ENCODE peak calls at places on chromosomes 4 and X, in four cellular contexts. One of them, this sample, is unnamed.

GRCh38 chrX:76148011-76148665 is 24.7 kb upstream of the PBDC1 start:
- DNase-seq in tibial nerve: no peak
- DNase-seq in stimulated activated CD8-positive, alpha-beta memory T cell treated with anti-CD3 and anti-CD28 coated beads, Interleukin-2, amount 100 ng/mL, for 48 hours: no peak
- DNase-seq in T-helper 9 cell: no peak
- DNase-seq in this sample: no peak

GRCh38 chrX:104419211-104419610 is 146.8 kb upstream of the IL1RAPL2 start:
- DNase-seq in tibial nerve: no peak
- DNase-seq in stimulated activated CD8-positive, alpha-beta memory T cell treated with anti-CD3 and anti-CD28 coated beads, Interleukin-2, amount 100 ng/mL, for 48 hours: no peak
- DNase-seq in T-helper 9 cell: no peak
- DNase-seq in this sample: no peak

GRCh38 chrX:2427147-2427546 is 73.6 kb downstream of the DHRSX start:
- DNase-seq in tibial nerve: no peak
- DNase-seq in stimulated activated CD8-positive, alpha-beta memory T cell treated with anti-CD3 and anti-CD28 coated beads, Interleukin-2, amount 100 ng/mL, for 48 hours: no peak
- DNase-seq in T-helper 9 cell: no peak
- DNase-seq in this sample: no peak

GRCh38 chr4:26557164-26557563 is 26.7 kb upstream of the TBC1D19 start:
- DNase-seq in tibial nerve: no peak
- DNase-seq in stimulated activated CD8-positive, alpha-beta memory T cell treated with anti-CD3 and anti-CD28 coated beads, Interleukin-2, amount 100 ng/mL, for 48 hours: no peak
- DNase-seq in T-helper 9 cell: no peak
- DNase-seq in this sample: no peak

GRCh38 chrX:109199726-109200125 is 282.2 kb downstream of the GUCY2F start:
- DNase-seq in tibial nerve: no peak
- DNase-seq in stimulated activated CD8-positive, alpha-beta memory T cell treated with anti-CD3 and anti-CD28 coated beads, Interleukin-2, amount 100 ng/mL, for 48 hours: no peak
- DNase-seq in T-helper 9 cell: no peak
- DNase-seq in this sample: peak

GRCh38 chr4:40910706-40911105 is 161.0 kb downstream of the NSUN7 start:
- DNase-seq in tibial nerve: no peak
- DNase-seq in stimulated activated CD8-positive, alpha-beta memory T cell treated with anti-CD3 and anti-CD28 coated beads, Interleukin-2, amount 100 ng/mL, for 48 hours: no peak
- DNase-seq in T-helper 9 cell: no peak
- DNase-seq in this sample: no peak

GRCh38 chrX:133005038-133005437 is 46.6 kb upstream of the HS6ST2 start:
- DNase-seq in tibial nerve: no peak
- DNase-seq in stimulated activated CD8-positive, alpha-beta memory T cell treated with anti-CD3 and anti-CD28 coated beads, Interleukin-2, amount 100 ng/mL, for 48 hours: no peak
- DNase-seq in T-helper 9 cell: no peak
- DNase-seq in this sample: peak

GRCh38 chrX:29671426-29671825 is 543.9 kb upstream of the MAGEB2 start:
- DNase-seq in tibial nerve: no peak
- DNase-seq in stimulated activated CD8-positive, alpha-beta memory T cell treated with anti-CD3 and anti-CD28 coated beads, Interleukin-2, amount 100 ng/mL, for 48 hours: no peak
- DNase-seq in T-helper 9 cell: no peak
- DNase-seq in this sample: no peak

GRCh38 chrX:8668797-8669196 is 63.1 kb downstream of the ANOS1 start:
- DNase-seq in tibial nerve: no peak
- DNase-seq in stimulated activated CD8-positive, alpha-beta memory T cell treated with anti-CD3 and anti-CD28 coated beads, Interleukin-2, amount 100 ng/mL, for 48 hours: no peak
- DNase-seq in T-helper 9 cell: no peak
- DNase-seq in this sample: no peak

GRCh38 chr4:108037884-108038283 is 48.2 kb downstream of the HADH start:
- DNase-seq in tibial nerve: no peak
- DNase-seq in stimulated activated CD8-positive, alpha-beta memory T cell treated with anti-CD3 and anti-CD28 coated beads, Interleukin-2, amount 100 ng/mL, for 48 hours: no peak
- DNase-seq in T-helper 9 cell: no peak
- DNase-seq in this sample: no peak

This sample was measured in SK-MEL-5.